ENCODE peak calls at places on chromosomes 11 and 22, in six cellular contexts. X, M, U, R, D and B are unnamed samples.

GRCh38 chr11:74070713-74071506 is 62.0 kb upstream of the UCP3 start:
- DNase-seq in X (no peak), M (no peak), U (peak; percentile 34), R (no peak), D (peak; percentile 31), B (no peak)

GRCh38 chr11:36098046-36098445 is 154.2 kb downstream of the LDLRAD3 start:
- DNase-seq in X (peak; percentile 77), M (no peak), U (no peak), R (no peak), D (no peak), B (no peak)

GRCh38 chr11:128283445-128283844 is 303.9 kb downstream of the ETS1 start:
- DNase-seq in X (no peak), M (no peak), U (peak; percentile 70), R (no peak), D (no peak), B (no peak)

GRCh38 chr11:2796508-2797180 is 88.9 kb downstream of the CDKN1C start:
- DNase-seq in X (peak; percentile 59), M (no peak), U (no peak), R (no peak), D (no peak), B (no peak)

GRCh38 chr11:111514216-111515031 is at the start of gene HOATZ:
- DNase-seq in X (no peak), M (no peak), U (peak; percentile 49), R (no peak), D (peak; percentile 33), B (no peak)

GRCh38 chr22:46843691-46844297 is 81.3 kb downstream of the TBC1D22A start:
- DNase-seq in X (no peak), M (no peak), U (peak; percentile 79), R (no peak), D (peak; percentile 28), B (no peak)

GRCh38 chr22:30038219-30038618 is 42.0 kb upstream of the HORMAD2 start:
- DNase-seq in X (no peak), M (no peak), U (peak; percentile 79), R (peak; percentile 70), D (peak; percentile 62), B (no peak)

GRCh38 chr11:72625746-72626636 is 48.2 kb downstream of the PDE2A start:
- DNase-seq in X (no peak), M (peak; percentile 43), U (peak; percentile 32), R (no peak), D (peak; percentile 38), B (no peak)

GRCh38 chr22:22600862-22601261 is 41.8 kb upstream of the PRAME start:
- DNase-seq in X (no peak), M (no peak), U (no peak), R (no peak), D (no peak), B (no peak)

GRCh38 chr11:129947474-129947873 is 52.1 kb upstream of the NFRKB start:
- DNase-seq in X (no peak), M (no peak), U (no peak), R (no peak), D (no peak), B (no peak)

GRCh38 chr11:14124345-14124744 is 161.8 kb downstream of the SPON1 start:
- DNase-seq in X (no peak), M (no peak), U (no peak), R (no peak), D (no peak), B (no peak)

GRCh38 chr11:110566577-110566976 is 136.8 kb downstream of the FDX1 start:
- DNase-seq in X (no peak), M (no peak), U (no peak), R (no peak), D (no peak), B (no peak)

GRCh38 chr22:30309981-30310672 is 16.6 kb downstream of the TBC1D10A start:
- DNase-seq in X (no peak), M (peak; percentile 73), U (peak; percentile 76), R (no peak), D (no peak), B (no peak)

GRCh38 chr11:121318848-121319834 is 26.6 kb downstream of the SC5D start:
- DNase-seq in X (no peak), M (no peak), U (peak; percentile 74), R (peak; percentile 45), D (peak; percentile 41), B (no peak)

DNA sequence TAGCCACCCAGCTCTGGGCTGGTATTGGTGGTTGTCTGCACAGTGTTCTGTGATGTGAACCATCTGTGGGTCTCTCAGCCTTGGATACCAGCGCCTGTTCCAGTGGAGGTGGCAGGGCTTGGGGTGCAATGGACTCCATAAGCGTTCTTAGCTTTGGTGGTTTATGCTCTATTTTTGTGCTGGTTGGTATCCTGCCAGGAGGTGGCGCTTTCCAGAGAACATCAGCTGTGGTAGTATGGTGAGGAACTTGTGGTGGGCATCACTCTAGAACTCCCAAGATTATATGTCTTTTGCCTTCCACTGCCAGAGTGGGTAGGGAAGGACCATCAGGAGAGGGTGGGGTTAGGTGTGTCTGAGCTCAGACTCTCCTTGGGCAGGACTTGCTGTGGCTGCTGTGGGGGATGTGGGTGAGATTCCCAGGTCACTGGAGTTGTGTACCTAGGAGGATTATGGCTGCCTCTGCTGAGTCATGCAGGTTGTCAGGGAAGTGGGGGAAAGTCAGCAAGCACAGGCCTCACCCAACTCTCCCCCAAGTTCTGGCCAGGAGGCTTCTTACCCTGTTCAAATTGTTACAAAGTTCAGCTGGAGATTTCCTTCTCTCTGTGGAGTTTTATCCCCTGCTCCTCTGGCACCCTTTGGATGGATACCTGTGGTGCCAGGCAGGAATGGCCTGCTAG is 47.2 kb downstream of the MRGPRX2 start:
- DNase-seq in X (no peak), M (no peak), U (no peak), R (no peak), D (no peak), B (no peak)
- TF ChIP-seq CTCF in X (no peak), M (no peak), U (no peak), R (no peak), D (no peak), B (no peak)

DNA sequence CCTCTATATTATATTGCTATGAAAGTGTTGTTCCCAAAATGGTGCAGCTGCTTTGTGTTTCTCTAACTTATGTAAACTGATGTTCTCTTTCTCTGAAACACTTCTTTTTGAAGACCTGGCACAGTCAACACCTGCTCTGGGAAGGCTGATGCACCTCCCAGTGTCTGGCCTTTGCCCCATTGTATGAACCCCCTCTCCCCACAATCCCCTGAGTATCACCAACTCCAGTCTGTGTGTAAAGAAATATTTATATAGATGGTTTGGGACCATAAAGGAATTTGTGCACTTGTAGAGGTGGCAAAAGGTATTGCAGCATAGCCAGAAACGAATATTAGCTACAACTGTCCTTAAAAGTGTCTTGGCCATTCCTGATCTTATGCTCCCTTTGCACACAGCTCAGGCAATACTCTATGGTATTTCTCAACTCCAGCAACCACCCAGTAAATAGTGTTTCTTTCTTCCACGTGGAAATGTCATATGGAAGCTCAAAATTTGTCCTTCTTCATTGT is 365.2 kb upstream of the DDI1 start:
- DNase-seq in X (no peak), M (no peak), U (no peak), R (no peak), D (no peak), B (no peak)
- TF ChIP-seq CTCF in X (no peak), M (no peak), U (no peak), R (peak; percentile 13), D (peak; percentile 7), B (no peak)

DNA sequence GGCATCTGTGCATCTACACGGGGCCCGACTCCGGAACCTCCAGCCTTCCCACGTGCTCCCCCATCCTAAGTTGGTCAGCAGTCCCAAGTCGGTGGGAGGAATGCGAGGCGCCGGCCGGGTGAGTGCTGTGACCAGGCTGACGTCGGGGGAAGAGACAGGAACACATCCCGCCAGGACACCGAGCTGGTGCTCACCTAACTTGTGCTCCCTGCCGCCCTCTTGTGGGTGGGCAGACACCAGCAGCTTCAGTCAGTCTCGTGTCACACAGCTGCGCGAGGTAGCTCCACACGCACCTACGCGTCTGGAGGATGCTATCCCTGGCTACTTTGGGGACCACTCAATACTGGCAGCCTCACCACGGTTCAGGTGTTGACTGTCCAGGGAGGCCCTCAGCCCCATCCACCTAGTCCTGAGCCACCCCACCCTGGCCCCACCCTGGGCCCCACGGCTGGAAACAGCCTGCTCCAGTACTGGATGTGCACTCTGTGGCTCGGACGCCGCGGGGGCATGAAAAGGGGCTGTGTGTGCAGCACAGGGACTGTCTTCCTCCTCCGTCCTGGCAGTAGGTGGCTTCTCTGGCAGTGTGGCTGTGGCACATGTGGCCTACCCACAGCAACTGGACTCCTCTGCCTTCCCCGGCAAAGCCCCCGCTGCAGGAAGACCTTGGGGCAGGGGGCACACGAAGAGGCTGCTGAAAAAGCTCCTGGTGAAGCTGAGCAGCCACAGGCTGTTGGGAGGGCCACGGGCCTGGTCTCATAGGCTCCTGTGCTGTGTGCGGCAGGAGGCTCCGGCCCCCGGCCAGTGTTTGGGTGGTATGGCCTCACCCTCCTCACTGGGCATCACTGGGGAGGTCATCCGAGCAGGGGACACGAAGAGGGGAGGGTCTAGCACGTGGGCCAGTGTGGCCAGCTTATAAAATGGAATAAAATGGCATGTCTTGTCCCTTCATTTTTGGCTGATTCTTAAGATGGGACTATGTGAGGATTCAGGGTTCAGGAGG is 11.2 kb upstream of the BID start:
- DNase-seq in X (no peak), M (peak; percentile 84), U (peak; percentile 53), R (no peak), D (no peak), B (peak; percentile 47)
- TF ChIP-seq CTCF in X (peak; percentile 51), M (peak; percentile 70), U (peak; percentile 52), R (peak; percentile 71), D (peak; percentile 46), B (no peak)

DNA sequence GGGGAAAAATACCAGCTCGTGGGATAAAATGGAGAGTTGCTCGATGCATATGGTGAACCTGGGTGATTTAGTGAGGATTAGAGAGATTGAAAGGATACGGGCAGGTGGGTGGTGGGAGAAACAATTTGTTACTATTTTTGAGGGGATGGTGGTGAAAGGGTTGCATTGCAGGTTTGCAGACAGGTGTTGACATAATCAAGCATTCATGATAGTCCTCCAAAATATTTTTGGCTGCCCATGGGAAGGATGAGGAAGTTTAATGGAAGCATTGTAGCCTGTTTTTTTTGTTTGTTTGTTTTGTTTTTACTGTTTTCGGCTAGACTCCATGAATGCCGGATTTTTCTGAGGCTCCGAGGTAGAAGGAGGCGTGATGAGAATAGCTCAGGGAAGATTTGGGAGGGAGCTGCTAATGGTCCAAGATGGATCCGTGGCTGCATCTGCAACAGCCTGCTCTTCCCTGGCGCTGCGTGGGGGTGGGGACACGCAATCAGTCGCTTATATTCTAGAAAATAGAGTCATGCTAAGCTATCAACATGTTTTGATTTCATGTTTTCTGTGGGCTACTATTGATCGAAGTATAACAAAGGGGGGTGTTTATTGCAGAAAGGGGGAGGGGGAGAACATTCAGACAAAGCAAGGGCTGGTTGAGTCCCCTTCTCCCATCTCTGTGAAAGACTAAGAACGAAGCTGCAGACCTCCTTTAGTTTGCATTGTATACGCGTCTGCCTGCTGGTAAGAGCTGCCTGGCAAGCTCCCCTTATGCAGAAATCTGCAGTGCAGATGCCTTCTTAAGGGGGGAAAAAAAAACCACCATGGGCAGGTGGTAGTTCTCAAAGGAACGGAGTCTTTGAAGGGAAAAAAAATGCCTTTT is 980 bp downstream of the RTN3 start:
- DNase-seq in X (no peak), M (peak; percentile 70), U (peak; percentile 77), R (no peak), D (no peak), B (no peak)
- TF ChIP-seq CTCF in X (no peak), M (no peak), U (no peak), R (no peak), D (no peak), B (no peak)

GRCh38 chr11:57763568-57763967 is 2.0 kb downstream of the CTNND1 start:
- DNase-seq in X (no peak), M (peak; percentile 41), U (peak; percentile 69), R (peak; percentile 45), D (peak; percentile 58), B (no peak)
- TF ChIP-seq CTCF in X (peak; percentile 21), M (peak; percentile 20), U (peak; percentile 43), R (peak; percentile 60), D (peak; percentile 52), B (no peak)